ENCODE peak calls at places on chromosome 6, in eight cellular contexts. C, H, S, P, A, M, T and O are unnamed samples.

GRCh38 chr6:163327936-163328335 is 86.6 kb upstream of the QKI start:
- DNase-seq in C (no peak), H (peak), S (no peak), P (no peak), A (no peak), M (no peak), T (no peak), O (peak)

GRCh38 chr6:26290941-26291340 is 74.1 kb upstream of the BTN3A2 start:
- DNase-seq in C (no peak), H (no peak), S (no peak), P (no peak), A (no peak), M (no peak), T (no peak), O (no peak)

GRCh38 chr6:151847064-151847463 is 39.6 kb downstream of the ESR1 start:
- DNase-seq in C (peak), H (no peak), S (no peak), P (peak), A (no peak), M (no peak), T (peak), O (peak)

GRCh38 chr6:53130891-53131290 is 17.8 kb downstream of the GCM1 start:
- DNase-seq in C (no peak), H (no peak), S (no peak), P (no peak), A (no peak), M (no peak), T (no peak), O (no peak)

GRCh38 chr6:20931093-20931492 is 396.8 kb downstream of the CDKAL1 start:
- DNase-seq in C (no peak), H (no peak), S (no peak), P (no peak), A (no peak), M (no peak), T (no peak), O (no peak)

GRCh38 chr6:1131285-1132079 is 180.4 kb upstream of the FOXQ1 start:
- DNase-seq in C (peak), H (no peak), S (no peak), P (peak), A (no peak), M (no peak), T (peak), O (peak)

GRCh38 chr6:15810618-15811017 is 147.8 kb upstream of the DTNBP1 start:
- DNase-seq in C (no peak), H (no peak), S (no peak), P (no peak), A (no peak), M (no peak), T (no peak), O (no peak)

GRCh38 chr6:22764521-22764920 is 195.2 kb downstream of the HDGFL1 start:
- DNase-seq in C (peak), H (no peak), S (no peak), P (peak), A (no peak), M (no peak), T (no peak), O (peak)

GRCh38 chr6:87421576-87421975 is 13.8 kb downstream of the CFAP206 start:
- DNase-seq in C (peak), H (no peak), S (no peak), P (no peak), A (no peak), M (no peak), T (no peak), O (no peak)

GRCh38 chr6:105932440-105932839 is 153.7 kb upstream of the PRDM1 start:
- DNase-seq in C (peak), H (no peak), S (no peak), P (no peak), A (no peak), M (no peak), T (peak), O (no peak)

GRCh38 chr6:15518878-15519277 is 143.9 kb downstream of the DTNBP1 start:
- DNase-seq in C (no peak), H (no peak), S (peak), P (no peak), A (no peak), M (no peak), T (no peak), O (no peak)